ENCODE peak calls at places on chromosomes 16 and 17, in four cellular contexts. X is esophagus muscularis mucosa, U is stomach, O is suprapubic skin. W is an unnamed sample.
A peak's percentile ranks its signal among the peaks of the same experiment; 100 is the strongest.

GRCh38 chr16:72891291-72892227 is 156.4 kb downstream of the ZFHX3 start:
- DNase-seq in X (no peak), U (no peak), O (no peak), W (no peak)

GRCh38 chr17:63622571-63623390 is 564 bp downstream of the MAP3K3 start:
- DNase-seq in X (no peak), U (peak; percentile 80), O (peak; percentile 88), W (peak; percentile 37)

GRCh38 chr17:61750656-61751055 is 112.7 kb downstream of the BRIP1 start:
- DNase-seq in X (no peak), U (no peak), O (no peak), W (no peak)

GRCh38 chr16:82667437-82667836 is 40.7 kb downstream of the CDH13 start:
- DNase-seq in X (no peak), U (no peak), O (no peak), W (no peak)

GRCh38 chr17:17134952-17135340 is 71.2 kb downstream of the PLD6 start:
- DNase-seq in X (no peak), U (no peak), O (no peak), W (no peak)

GRCh38 chr17:45246861-45247428 is 14.9 kb downstream of the SPATA32 start:
- DNase-seq in X (no peak), U (no peak), O (no peak), W (no peak)

GRCh38 chr16:50741225-50741807 is 570 bp upstream of the CYLD start:
- DNase-seq in X (peak; percentile 89), U (no peak), O (peak; percentile 76), W (no peak)

GRCh38 chr16:69417537-69418199 is 6.8 kb upstream of the CYB5B start:
- DNase-seq in X (no peak), U (no peak), O (no peak), W (no peak)

GRCh38 chr17:49739662-49740271 is 24.2 kb downstream of the FAM117A start:
- DNase-seq in X (peak; percentile 94), U (peak; percentile 84), O (peak; percentile 91), W (peak; percentile 80)

GRCh38 chr16:86662195-86662594 is 83.8 kb downstream of the FOXL1 start:
- DNase-seq in X (no peak), U (no peak), O (no peak), W (no peak)

GRCh38 chr16:90046971-90047713 is 27.9 kb upstream of the DBNDD1 start:
- DNase-seq in X (no peak), U (peak; percentile 80), O (no peak), W (peak; percentile 74)

GRCh38 chr17:50123649-50124349 is 6.2 kb downstream of the SAMD14 start:
- DNase-seq in X (no peak), U (no peak), O (no peak), W (no peak)

GRCh38 chr17:18261659-18262058 is 1.2 kb downstream of the MIEF2 start:
- DNase-seq in X (no peak), U (no peak), O (no peak), W (no peak)

GRCh38 chr16:359067-359763 is 6.7 kb upstream of the AXIN1 start:
- DNase-seq in X (no peak), U (no peak), O (peak; percentile 62), W (no peak)

GRCh38 chr17:79597040-79597439 is 13.8 kb downstream of the RBFOX3 start:
- DNase-seq in X (no peak), U (no peak), O (no peak), W (no peak)

DNA sequence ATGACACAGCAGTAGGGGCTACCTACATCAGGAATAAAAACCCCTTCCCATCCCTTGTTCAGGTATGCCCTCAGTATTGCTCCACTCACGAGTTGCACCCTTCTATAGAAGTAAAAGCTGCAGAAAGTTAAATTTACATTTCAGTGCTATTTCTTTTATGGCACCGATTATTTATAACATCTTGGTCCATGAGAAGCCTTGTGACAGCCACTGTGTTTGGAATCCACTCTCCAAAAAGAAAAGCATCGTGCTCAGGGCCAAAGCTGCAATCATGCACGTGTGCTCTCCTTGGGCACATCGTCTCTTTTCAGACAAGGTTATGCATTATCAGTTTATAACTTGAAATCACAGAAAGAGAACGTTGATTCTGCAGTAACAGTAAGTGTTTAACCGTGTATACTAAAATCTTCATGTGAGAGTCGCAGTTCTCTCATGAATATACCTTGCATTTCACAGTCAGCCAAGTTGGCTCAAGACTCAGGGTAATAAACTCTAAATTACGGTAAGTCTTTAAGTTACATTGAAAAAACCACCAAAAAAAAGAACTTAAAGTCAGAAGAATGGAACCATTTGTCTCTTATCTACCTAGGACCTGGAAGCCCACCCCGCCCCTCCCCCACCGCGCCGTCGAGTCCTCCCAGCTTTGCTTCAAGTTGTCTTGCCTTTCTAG is 189.6 kb downstream of the CPPED1 start:
- DNase-seq in X (peak; percentile 5), U (no peak), O (no peak), W (no peak)
- TF ChIP-seq POLR2A in X (no peak), U (no peak), O (no peak), W (no peak)

GRCh38 chr16:48632137-48632774 is 22.3 kb upstream of the N4BP1 start:
- DNase-seq in X (peak; percentile 74), U (peak; percentile 17), O (no peak), W (no peak)

GRCh38 chr16:48629531-48629930 is 19.6 kb upstream of the N4BP1 start:
- DNase-seq in X (peak; percentile 87), U (peak; percentile 18), O (no peak), W (no peak)

GRCh38 chr16:48636521-48636920 is 26.5 kb upstream of the N4BP1 start:
- DNase-seq in X (peak; percentile 62), U (peak; percentile 3), O (no peak), W (no peak)

GRCh38 chr16:48637039-48637438 is 27.1 kb upstream of the N4BP1 start:
- DNase-seq in X (peak; percentile 74), U (no peak), O (no peak), W (no peak)

DNA sequence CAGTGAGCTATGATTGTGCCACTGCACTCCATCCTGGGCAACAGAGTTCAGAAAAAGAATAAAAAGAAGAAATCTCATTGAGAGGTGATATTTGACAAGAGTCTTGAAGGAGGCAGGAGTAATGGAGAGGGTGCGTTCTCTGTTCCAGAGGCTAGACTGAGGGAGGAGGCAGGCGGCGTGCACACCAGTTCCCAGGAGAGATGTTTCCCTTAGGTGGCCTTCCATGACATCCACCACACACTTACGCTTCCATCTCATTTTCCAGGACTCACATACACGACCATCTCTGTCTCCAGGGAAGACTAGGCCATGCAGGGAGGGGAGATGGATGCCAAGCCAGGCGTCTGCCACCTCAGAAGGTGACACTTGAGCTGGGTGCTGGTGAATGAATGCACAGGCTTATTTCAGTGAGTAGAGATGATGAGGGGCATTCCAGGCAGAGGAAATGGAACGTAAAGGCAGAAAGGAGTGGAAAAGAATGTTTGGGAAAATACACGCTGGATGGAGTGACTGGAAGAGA is 25.3 kb upstream of the N4BP1 start:
- DNase-seq in X (peak; percentile 66), U (peak; percentile 8), O (no peak), W (no peak)
- TF ChIP-seq EP300 in X (no peak), U (no peak), O (no peak), W (no peak)

GRCh38 chr16:14148016-14148415 is 76.9 kb downstream of the MRTFB start:
- DNase-seq in X (no peak), U (no peak), O (no peak), W (no peak)
- H3K4me1 ChIP-seq in X (peaks cover 20% of the 10 kb centered on the region), U (peaks cover 29% of the 10 kb centered on the region), O (peaks cover 3% of the 10 kb centered on the region), W (no peaks in the 10 kb centered on the region)

GRCh38 chr16:17375388-17376304 is 95.1 kb downstream of the XYLT1 start:
- DNase-seq in X (no peak), U (peak; percentile 42), O (no peak), W (no peak)

GRCh38 chr16:17380613-17381012 is 90.1 kb downstream of the XYLT1 start:
- DNase-seq in X (no peak), U (no peak), O (no peak), W (no peak)

GRCh38 chr16:17374668-17375255 is 96.0 kb downstream of the XYLT1 start:
- DNase-seq in X (no peak), U (no peak), O (no peak), W (no peak)

GRCh38 chr16:17379121-17379571 is 91.6 kb downstream of the XYLT1 start:
- DNase-seq in X (no peak), U (no peak), O (no peak), W (no peak)

GRCh38 chr16:17377360-17378324 is 93.1 kb downstream of the XYLT1 start:
- DNase-seq in X (no peak), U (no peak), O (no peak), W (no peak)
- TF ChIP-seq POLR2A in X (no peak), U (no peak), O (no peak), W (no peak)

DNA sequence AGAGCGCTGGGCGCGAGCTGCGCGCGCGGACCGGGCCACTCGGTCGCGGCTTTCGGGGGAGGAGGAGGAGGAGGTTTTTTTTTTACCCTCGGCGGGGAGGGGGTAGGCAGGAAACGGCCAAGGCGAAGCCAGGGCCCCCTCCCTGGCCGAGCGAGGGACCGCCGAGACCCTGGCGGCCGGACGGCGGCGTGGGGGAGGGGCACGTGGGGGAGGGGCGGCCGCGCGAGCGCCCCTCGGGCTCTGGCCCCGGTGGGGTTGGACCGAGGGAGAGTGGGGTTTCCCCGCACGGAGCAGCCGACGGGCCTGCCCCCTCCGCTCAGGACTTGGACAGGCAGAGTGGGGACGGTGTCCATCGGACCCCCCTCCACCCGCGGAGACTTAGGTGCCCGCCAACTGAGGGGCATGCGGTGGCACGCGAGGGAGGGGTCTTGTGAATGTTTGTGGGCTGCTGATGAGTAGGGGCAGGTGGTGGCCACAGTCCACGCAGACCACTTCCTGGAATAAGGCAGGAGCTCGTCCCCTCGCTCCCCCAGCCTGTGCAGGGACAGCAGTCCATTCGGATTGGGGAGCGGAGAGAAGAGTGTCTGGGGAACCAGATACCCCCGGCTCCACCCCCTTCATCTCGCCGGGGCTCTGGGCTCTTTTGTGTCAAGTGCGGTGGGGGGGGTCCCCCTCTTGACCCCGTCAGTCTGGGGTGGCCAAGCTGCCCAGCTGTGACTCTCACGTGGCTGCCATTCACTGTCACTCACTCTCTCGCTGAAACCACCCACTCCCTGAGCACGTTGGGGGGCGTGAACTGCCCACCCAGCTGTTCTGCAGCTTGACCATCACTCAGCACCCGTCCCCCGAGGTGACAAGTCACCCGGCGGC is 3.0 kb upstream of the CHD3 start:
- DNase-seq in X (no peak), U (peak; percentile 39), O (peak; percentile 79), W (peak; percentile 29)
- TF ChIP-seq EP300 in X (no peak), U (no peak), O (no peak), W (no peak)

GRCh38 chr16:87812200-87812656 is 46.4 kb upstream of the KLHDC4 start:
- DNase-seq in X (no peak), U (no peak), O (no peak), W (no peak)
- H3K4me1 ChIP-seq in X (peaks cover 3% of the 10 kb centered on the region), U (peaks cover 7% of the 10 kb centered on the region), O (peaks cover 17% of the 10 kb centered on the region), W (peaks cover 2% of the 10 kb centered on the region)

GRCh38 chr17:13616031-13616430 is 14.3 kb upstream of the HS3ST3A1 start:
- DNase-seq in X (no peak), U (no peak), O (no peak), W (no peak)

DNA sequence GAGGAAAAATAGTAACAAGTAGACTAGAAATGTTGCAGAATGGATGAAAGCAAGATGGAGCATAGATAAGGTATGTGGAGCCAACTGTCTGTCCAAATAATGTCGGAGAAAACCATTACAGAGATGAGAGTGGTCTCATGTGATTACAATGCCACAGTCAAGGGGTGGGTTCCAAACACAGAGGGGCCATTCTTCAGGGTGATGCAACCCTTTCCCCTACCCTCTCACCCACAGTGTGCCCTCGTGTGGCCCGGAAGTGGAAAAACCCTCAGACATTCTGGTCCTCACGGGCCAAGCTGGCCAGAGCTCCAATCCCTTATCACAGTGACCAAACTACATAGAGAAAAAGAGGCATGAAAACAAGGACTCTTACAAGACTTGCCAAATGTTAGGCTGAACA is 17.7 kb upstream of the HS3ST3A1 start:
- DNase-seq in X (no peak), U (no peak), O (no peak), W (no peak)
- TF ChIP-seq POLR2A in X (no peak), U (no peak), O (no peak), W (no peak)

GRCh38 chr17:78501241-78502036 is 75.8 kb downstream of the DNAH17 start:
- DNase-seq in X (no peak), U (no peak), O (no peak), W (no peak)
- TF ChIP-seq EP300 in X (no peak), U (no peak), O (no peak), W (no peak)